ENCODE peak calls at places on chromosomes 6 and 20, in nine cellular contexts. One of them, this sample, is unnamed.

GRCh38 chr6:98847767-98848538 is 13.6 kb downstream of the POU3F2 start:
- DNase-seq in DMS53: peak
- DNase-seq in effector memory CD8-positive, alpha-beta T cell: no peak
- DNase-seq in NCI-H69: no peak
- DNase-seq in CD4-positive, alpha-beta T cell: no peak
- DNase-seq in mucosa of descending colon: no peak
- DNase-seq in aorta: peak
- DNase-seq in CD8-positive, alpha-beta T cell: no peak
- DNase-seq in left ventricle myocardium superior: peak
- DNase-seq in this sample: no peak

GRCh38 chr6:1797801-1798200 is 188.1 kb downstream of the FOXC1 start:
- DNase-seq in left ventricle myocardium superior: no peak
- DNase-seq in effector memory CD8-positive, alpha-beta T cell: no peak
- DNase-seq in mucosa of descending colon: no peak
- DNase-seq in DMS53: peak
- DNase-seq in NCI-H69: no peak
- DNase-seq in aorta: no peak
- DNase-seq in CD8-positive, alpha-beta T cell: no peak
- DNase-seq in CD4-positive, alpha-beta T cell: no peak
- DNase-seq in this sample: no peak

GRCh38 chr6:144753023-144753705 is 468.0 kb downstream of the UTRN start:
- DNase-seq in effector memory CD8-positive, alpha-beta T cell: no peak
- DNase-seq in left ventricle myocardium superior: no peak
- DNase-seq in CD8-positive, alpha-beta T cell: no peak
- DNase-seq in DMS53: no peak
- DNase-seq in aorta: no peak
- DNase-seq in NCI-H69: no peak
- DNase-seq in CD4-positive, alpha-beta T cell: no peak
- DNase-seq in mucosa of descending colon: no peak
- DNase-seq in this sample: no peak

GRCh38 chr20:44401770-44402390 is 46.4 kb downstream of the HNF4A start:
- DNase-seq in NCI-H69: no peak
- DNase-seq in CD8-positive, alpha-beta T cell: no peak
- DNase-seq in left ventricle myocardium superior: no peak
- DNase-seq in DMS53: no peak
- DNase-seq in effector memory CD8-positive, alpha-beta T cell: no peak
- DNase-seq in mucosa of descending colon: peak
- DNase-seq in CD4-positive, alpha-beta T cell: no peak
- DNase-seq in aorta: no peak
- DNase-seq in this sample: no peak

GRCh38 chr20:12829121-12829520 is 179.7 kb upstream of the SPTLC3 start:
- DNase-seq in left ventricle myocardium superior: no peak
- DNase-seq in CD8-positive, alpha-beta T cell: no peak
- DNase-seq in mucosa of descending colon: no peak
- DNase-seq in effector memory CD8-positive, alpha-beta T cell: no peak
- DNase-seq in DMS53: no peak
- DNase-seq in CD4-positive, alpha-beta T cell: no peak
- DNase-seq in aorta: no peak
- DNase-seq in NCI-H69: peak
- DNase-seq in this sample: no peak

GRCh38 chr6:38567436-38567835 is 72.3 kb downstream of the BTBD9 start:
- DNase-seq in CD8-positive, alpha-beta T cell: no peak
- DNase-seq in DMS53: peak
- DNase-seq in NCI-H69: peak
- DNase-seq in mucosa of descending colon: peak
- DNase-seq in left ventricle myocardium superior: peak
- DNase-seq in effector memory CD8-positive, alpha-beta T cell: no peak
- DNase-seq in CD4-positive, alpha-beta T cell: no peak
- DNase-seq in aorta: peak
- DNase-seq in this sample: no peak

GRCh38 chr6:125432014-125432413 is 130.2 kb upstream of the HDDC2 start:
- DNase-seq in NCI-H69: peak
- DNase-seq in CD8-positive, alpha-beta T cell: no peak
- DNase-seq in left ventricle myocardium superior: no peak
- DNase-seq in CD4-positive, alpha-beta T cell: no peak
- DNase-seq in effector memory CD8-positive, alpha-beta T cell: no peak
- DNase-seq in mucosa of descending colon: no peak
- DNase-seq in DMS53: no peak
- DNase-seq in aorta: no peak
- DNase-seq in this sample: no peak

GRCh38 chr20:18588554-18589043 is 745 bp downstream of the DTD1 start:
- DNase-seq in DMS53: peak
- DNase-seq in CD4-positive, alpha-beta T cell: no peak
- DNase-seq in left ventricle myocardium superior: no peak
- DNase-seq in NCI-H69: no peak
- DNase-seq in effector memory CD8-positive, alpha-beta T cell: no peak
- DNase-seq in CD8-positive, alpha-beta T cell: no peak
- DNase-seq in mucosa of descending colon: no peak
- DNase-seq in aorta: no peak
- DNase-seq in this sample: no peak

GRCh38 chr20:34112600-34113061 is 588 bp upstream of the EIF2S2 start:
- DNase-seq in aorta: no peak
- DNase-seq in CD8-positive, alpha-beta T cell: peak
- DNase-seq in effector memory CD8-positive, alpha-beta T cell: no peak
- DNase-seq in left ventricle myocardium superior: no peak
- DNase-seq in NCI-H69: peak
- DNase-seq in CD4-positive, alpha-beta T cell: peak
- DNase-seq in DMS53: peak
- DNase-seq in mucosa of descending colon: peak
- DNase-seq in this sample: no peak

GRCh38 chr20:25090492-25091429 is 8.8 kb upstream of the VSX1 start:
- DNase-seq in CD4-positive, alpha-beta T cell: peak
- DNase-seq in effector memory CD8-positive, alpha-beta T cell: peak
- DNase-seq in DMS53: peak
- DNase-seq in CD8-positive, alpha-beta T cell: peak
- DNase-seq in mucosa of descending colon: peak
- DNase-seq in NCI-H69: peak
- DNase-seq in aorta: no peak
- DNase-seq in left ventricle myocardium superior: no peak
- DNase-seq in this sample: peak

GRCh38 chr20:57959589-57959988 is 249.8 kb upstream of the PMEPA1 start:
- DNase-seq in CD8-positive, alpha-beta T cell: no peak
- DNase-seq in DMS53: no peak
- DNase-seq in effector memory CD8-positive, alpha-beta T cell: no peak
- DNase-seq in NCI-H69: peak
- DNase-seq in aorta: no peak
- DNase-seq in mucosa of descending colon: no peak
- DNase-seq in left ventricle myocardium superior: no peak
- DNase-seq in CD4-positive, alpha-beta T cell: no peak
- DNase-seq in this sample: no peak

GRCh38 chr20:59159091-59159821 is 4.4 kb upstream of the ZNF831 start:
- DNase-seq in effector memory CD8-positive, alpha-beta T cell: peak
- DNase-seq in CD4-positive, alpha-beta T cell: peak
- DNase-seq in CD8-positive, alpha-beta T cell: peak
- DNase-seq in NCI-H69: peak
- DNase-seq in aorta: no peak
- DNase-seq in DMS53: no peak
- DNase-seq in left ventricle myocardium superior: no peak
- DNase-seq in mucosa of descending colon: no peak
- DNase-seq in this sample: peak

GRCh38 chr20:23340524-23340923 is 10.1 kb upstream of the NXT1 start:
- DNase-seq in mucosa of descending colon: peak
- DNase-seq in DMS53: peak
- DNase-seq in CD4-positive, alpha-beta T cell: no peak
- DNase-seq in effector memory CD8-positive, alpha-beta T cell: no peak
- DNase-seq in CD8-positive, alpha-beta T cell: peak
- DNase-seq in aorta: peak
- DNase-seq in NCI-H69: peak
- DNase-seq in left ventricle myocardium superior: peak
- DNase-seq in this sample: no peak

GRCh38 chr6:132614554-132614953 is 9.5 kb downstream of the TAAR2 start:
- DNase-seq in NCI-H69: no peak
- DNase-seq in CD4-positive, alpha-beta T cell: no peak
- DNase-seq in aorta: no peak
- DNase-seq in mucosa of descending colon: no peak
- DNase-seq in DMS53: no peak
- DNase-seq in left ventricle myocardium superior: no peak
- DNase-seq in effector memory CD8-positive, alpha-beta T cell: no peak
- DNase-seq in CD8-positive, alpha-beta T cell: no peak
- DNase-seq in this sample: no peak

GRCh38 chr6:139640911-139641310 is 266.5 kb upstream of the CITED2 start:
- DNase-seq in NCI-H69: no peak
- DNase-seq in CD4-positive, alpha-beta T cell: no peak
- DNase-seq in effector memory CD8-positive, alpha-beta T cell: no peak
- DNase-seq in mucosa of descending colon: no peak
- DNase-seq in aorta: no peak
- DNase-seq in DMS53: no peak
- DNase-seq in left ventricle myocardium superior: no peak
- DNase-seq in CD8-positive, alpha-beta T cell: no peak
- DNase-seq in this sample: no peak

GRCh38 chr6:4088684-4089083 is 9.7 kb upstream of the FAM217A start:
- DNase-seq in effector memory CD8-positive, alpha-beta T cell: no peak
- DNase-seq in aorta: no peak
- DNase-seq in CD8-positive, alpha-beta T cell: no peak
- DNase-seq in mucosa of descending colon: peak
- DNase-seq in left ventricle myocardium superior: no peak
- DNase-seq in NCI-H69: peak
- DNase-seq in CD4-positive, alpha-beta T cell: no peak
- DNase-seq in DMS53: no peak
- DNase-seq in this sample: no peak

GRCh38 chr20:407097-407952 is 774 bp upstream of the RBCK1 start:
- DNase-seq in CD8-positive, alpha-beta T cell: peak
- DNase-seq in NCI-H69: peak
- DNase-seq in DMS53: peak
- DNase-seq in aorta: peak
- DNase-seq in left ventricle myocardium superior: peak
- DNase-seq in effector memory CD8-positive, alpha-beta T cell: peak
- DNase-seq in mucosa of descending colon: peak
- DNase-seq in CD4-positive, alpha-beta T cell: peak
- DNase-seq in this sample: peak

GRCh38 chr6:135289816-135290215 is 108.7 kb downstream of the MYB start:
- DNase-seq in left ventricle myocardium superior: no peak
- DNase-seq in aorta: no peak
- DNase-seq in mucosa of descending colon: no peak
- DNase-seq in effector memory CD8-positive, alpha-beta T cell: no peak
- DNase-seq in NCI-H69: no peak
- DNase-seq in DMS53: no peak
- DNase-seq in CD4-positive, alpha-beta T cell: no peak
- DNase-seq in CD8-positive, alpha-beta T cell: no peak
- DNase-seq in this sample: no peak

GRCh38 chr20:51426879-51427624 is 115.5 kb downstream of the NFATC2 start:
- DNase-seq in DMS53: no peak
- DNase-seq in CD8-positive, alpha-beta T cell: no peak
- DNase-seq in aorta: no peak
- DNase-seq in NCI-H69: no peak
- DNase-seq in mucosa of descending colon: no peak
- DNase-seq in left ventricle myocardium superior: no peak
- DNase-seq in CD4-positive, alpha-beta T cell: no peak
- DNase-seq in effector memory CD8-positive, alpha-beta T cell: no peak
- DNase-seq in this sample: no peak

GRCh38 chr6:98695076-98695816 is 139.1 kb upstream of the POU3F2 start:
- DNase-seq in NCI-H69: no peak
- DNase-seq in CD4-positive, alpha-beta T cell: no peak
- DNase-seq in effector memory CD8-positive, alpha-beta T cell: no peak
- DNase-seq in left ventricle myocardium superior: no peak
- DNase-seq in CD8-positive, alpha-beta T cell: no peak
- DNase-seq in DMS53: no peak
- DNase-seq in aorta: no peak
- DNase-seq in mucosa of descending colon: no peak
- DNase-seq in this sample: no peak

GRCh38 chr6:14596410-14596809 is 478.8 kb downstream of the CD83 start:
- DNase-seq in DMS53: peak
- DNase-seq in NCI-H69: peak
- DNase-seq in aorta: peak
- DNase-seq in CD4-positive, alpha-beta T cell: no peak
- DNase-seq in mucosa of descending colon: no peak
- DNase-seq in CD8-positive, alpha-beta T cell: no peak
- DNase-seq in left ventricle myocardium superior: no peak
- DNase-seq in effector memory CD8-positive, alpha-beta T cell: no peak
- DNase-seq in this sample: no peak

GRCh38 chr6:21887301-21888185 is 294.0 kb downstream of the SOX4 start:
- DNase-seq in CD4-positive, alpha-beta T cell: no peak
- DNase-seq in mucosa of descending colon: peak
- DNase-seq in effector memory CD8-positive, alpha-beta T cell: no peak
- DNase-seq in aorta: peak
- DNase-seq in NCI-H69: peak
- DNase-seq in DMS53: peak
- DNase-seq in left ventricle myocardium superior: peak
- DNase-seq in CD8-positive, alpha-beta T cell: no peak
- DNase-seq in this sample: no peak